ENCODE peak calls at places on chromosomes 11 and 22, in nine cellular contexts. Q, F, T, L, J, H, R, U and P are unnamed samples.

GRCh38 chr11:133134561-133135173 is 397.6 kb downstream of the OPCML start:
- DNase-seq in Q (peak), F (peak), T (peak), L (peak), J (no peak), H (peak), R (peak), U (no peak), P (peak)

GRCh38 chr11:112400615-112401014 is 140.0 kb upstream of the PLET1 start:
- DNase-seq in Q (no peak), F (no peak), T (no peak), L (no peak), J (no peak), H (no peak), R (no peak), U (no peak), P (no peak)

GRCh38 chr22:44319685-44320084 is 6.9 kb upstream of the SHISAL1 start:
- DNase-seq in Q (no peak), F (no peak), T (no peak), L (no peak), J (no peak), H (no peak), R (no peak), U (no peak), P (no peak)

GRCh38 chr11:109264128-109264527 is 157.9 kb upstream of the C11orf87 start:
- DNase-seq in Q (no peak), F (no peak), T (no peak), L (no peak), J (no peak), H (no peak), R (no peak), U (no peak), P (no peak)

GRCh38 chr11:91947215-91947614 is 277.4 kb upstream of the FAT3 start:
- DNase-seq in Q (no peak), F (no peak), T (no peak), L (no peak), J (no peak), H (no peak), R (no peak), U (no peak), P (no peak)

GRCh38 chr11:85810521-85810870 is 445 bp downstream of the SYTL2 start:
- DNase-seq in Q (no peak), F (no peak), T (peak), L (peak), J (no peak), H (no peak), R (peak), U (no peak), P (no peak)

GRCh38 chr22:36745301-36745995 is 30.5 kb downstream of the IFT27 start:
- DNase-seq in Q (no peak), F (no peak), T (no peak), L (no peak), J (no peak), H (no peak), R (no peak), U (no peak), P (no peak)

GRCh38 chr22:28923826-28924732 is 40.7 kb downstream of the ZNRF3 start:
- DNase-seq in Q (no peak), F (no peak), T (peak), L (peak), J (no peak), H (peak), R (no peak), U (no peak), P (no peak)

GRCh38 chr22:49046546-49047305 is 780.9 kb downstream of the BRD1 start:
- DNase-seq in Q (peak), F (peak), T (no peak), L (peak), J (no peak), H (peak), R (peak), U (no peak), P (no peak)

GRCh38 chr11:33005175-33005574 is 10.5 kb upstream of the DEPDC7 start:
- DNase-seq in Q (no peak), F (no peak), T (no peak), L (no peak), J (no peak), H (no peak), R (peak), U (no peak), P (no peak)

GRCh38 chr11:30879322-30880020 is 293.3 kb upstream of the MPPED2 start:
- DNase-seq in Q (no peak), F (no peak), T (no peak), L (no peak), J (no peak), H (no peak), R (no peak), U (no peak), P (no peak)

GRCh38 chr11:85934599-85935169 is 79.5 kb downstream of the CCDC83 start:
- DNase-seq in Q (no peak), F (no peak), T (peak), L (no peak), J (no peak), H (no peak), R (no peak), U (no peak), P (no peak)

GRCh38 chr22:27998511-27999410 is 79.7 kb upstream of the PITPNB start:
- DNase-seq in Q (no peak), F (no peak), T (no peak), L (no peak), J (no peak), H (peak), R (no peak), U (no peak), P (peak)

GRCh38 chr11:8242113-8242475 is 21.6 kb downstream of the LMO1 start:
- DNase-seq in Q (no peak), F (no peak), T (peak), L (no peak), J (no peak), H (no peak), R (no peak), U (no peak), P (no peak)

GRCh38 chr11:61949169-61950034 is 749 bp upstream of the BEST1 start:
- DNase-seq in Q (no peak), F (no peak), T (peak), L (peak), J (peak), H (peak), R (peak), U (peak), P (peak)

GRCh38 chr22:42437488-42438292 is 5.5 kb upstream of the NFAM1 start:
- DNase-seq in Q (peak), F (no peak), T (peak), L (peak), J (no peak), H (peak), R (peak), U (no peak), P (peak)

GRCh38 chr11:102254047-102254446 is 63.2 kb upstream of the BIRC3 start:
- DNase-seq in Q (no peak), F (no peak), T (peak), L (no peak), J (no peak), H (no peak), R (no peak), U (no peak), P (no peak)

GRCh38 chr11:79609511-79609910 is 168.7 kb upstream of the TENM4 start:
- DNase-seq in Q (no peak), F (no peak), T (no peak), L (no peak), J (no peak), H (no peak), R (no peak), U (no peak), P (no peak)

GRCh38 chr22:27401321-27401720 is 400.2 kb downstream of the MN1 start:
- DNase-seq in Q (no peak), F (no peak), T (no peak), L (no peak), J (no peak), H (no peak), R (no peak), U (no peak), P (no peak)

GRCh38 chr11:32435947-32436750 is 810 bp upstream of the WT1 start:
- DNase-seq in Q (no peak), F (no peak), T (peak), L (peak), J (no peak), H (no peak), R (no peak), U (no peak), P (no peak)

GRCh38 chr11:17013548-17014320 is 480 bp downstream of the PLEKHA7 start:
- DNase-seq in Q (no peak), F (no peak), T (peak), L (peak), J (no peak), H (peak), R (peak), U (no peak), P (peak)

GRCh38 chr22:32389685-32390084 is 22.4 kb downstream of the RTCB start:
- DNase-seq in Q (no peak), F (no peak), T (peak), L (peak), J (no peak), H (no peak), R (peak), U (no peak), P (peak)
- TF ChIP-seq CTCF in Q (peak), F (no peak), T (peak), L (peak), J (peak), H (peak), R (peak), U (peak), P (peak)

GRCh38 chr11:44286268-44286880 is 23.6 kb downstream of the ALX4 start:
- DNase-seq in Q (peak), F (peak), T (peak), L (peak), J (no peak), H (peak), R (peak), U (no peak), P (peak)
- TF ChIP-seq CTCF in Q (peak), F (peak), T (peak), L (peak), J (peak), H (peak), R (peak), U (peak), P (peak)

DNA sequence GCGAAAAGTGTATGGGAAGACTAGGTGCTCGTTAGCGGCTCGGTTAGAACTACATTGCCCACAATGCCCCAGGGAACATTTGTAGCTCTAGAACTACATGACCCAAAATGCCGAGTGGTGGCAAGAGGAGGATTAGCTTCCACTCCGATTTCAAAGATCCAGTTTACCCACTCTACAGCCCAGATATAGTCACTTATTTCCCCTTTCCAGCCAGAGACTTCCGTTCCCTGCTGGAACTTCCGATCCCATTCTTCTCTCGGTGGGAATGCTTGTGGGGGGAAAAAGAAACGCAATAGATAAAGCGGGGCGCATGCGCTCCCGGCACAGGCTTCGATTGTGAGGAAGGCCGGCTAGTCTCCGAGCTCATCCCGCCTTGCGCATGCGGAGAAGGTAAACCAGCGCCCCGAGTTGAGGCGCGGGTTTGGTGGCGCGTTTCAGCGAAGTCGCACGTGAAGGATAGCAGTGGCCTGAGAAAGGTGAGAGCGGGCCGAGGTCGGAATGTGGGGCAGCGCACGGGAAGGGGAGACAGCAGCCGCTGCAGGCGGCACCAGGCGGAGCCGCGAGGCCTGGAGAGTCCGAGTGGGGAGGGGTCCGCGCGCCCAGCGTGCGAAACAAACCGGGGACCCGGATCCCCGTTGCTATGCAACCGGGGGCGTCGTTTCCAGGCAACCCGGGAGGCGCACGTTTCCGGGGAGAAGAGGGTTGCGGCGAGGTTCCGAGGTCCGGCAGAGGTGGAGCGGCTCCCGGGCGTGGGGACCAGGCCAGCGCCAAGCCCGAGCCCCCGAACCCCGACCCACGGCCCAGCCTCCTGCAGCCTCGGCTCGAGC is at the start of gene TMEM109:
- DNase-seq in Q (peak), F (peak), T (peak), L (peak), J (peak), H (peak), R (peak), U (peak), P (peak)
- TF ChIP-seq CTCF in Q (no peak), F (no peak), T (no peak), L (no peak), J (no peak), H (no peak), R (no peak), U (no peak), P (no peak)

GRCh38 chr11:65592840-65593517 is 2.6 kb downstream of the KCNK7 start:
- DNase-seq in Q (no peak), F (no peak), T (no peak), L (no peak), J (no peak), H (no peak), R (no peak), U (no peak), P (no peak)

GRCh38 chr11:65589444-65590239 is 6.0 kb downstream of the KCNK7 start:
- DNase-seq in Q (no peak), F (no peak), T (no peak), L (no peak), J (no peak), H (no peak), R (peak), U (no peak), P (no peak)

GRCh38 chr11:65593518-65594414 is 1.8 kb downstream of the KCNK7 start:
- DNase-seq in Q (peak), F (no peak), T (peak), L (peak), J (no peak), H (no peak), R (peak), U (no peak), P (peak)

GRCh38 chr11:65590240-65590738 is 5.3 kb downstream of the KCNK7 start:
- DNase-seq in Q (no peak), F (no peak), T (no peak), L (no peak), J (peak), H (no peak), R (no peak), U (no peak), P (no peak)

DNA sequence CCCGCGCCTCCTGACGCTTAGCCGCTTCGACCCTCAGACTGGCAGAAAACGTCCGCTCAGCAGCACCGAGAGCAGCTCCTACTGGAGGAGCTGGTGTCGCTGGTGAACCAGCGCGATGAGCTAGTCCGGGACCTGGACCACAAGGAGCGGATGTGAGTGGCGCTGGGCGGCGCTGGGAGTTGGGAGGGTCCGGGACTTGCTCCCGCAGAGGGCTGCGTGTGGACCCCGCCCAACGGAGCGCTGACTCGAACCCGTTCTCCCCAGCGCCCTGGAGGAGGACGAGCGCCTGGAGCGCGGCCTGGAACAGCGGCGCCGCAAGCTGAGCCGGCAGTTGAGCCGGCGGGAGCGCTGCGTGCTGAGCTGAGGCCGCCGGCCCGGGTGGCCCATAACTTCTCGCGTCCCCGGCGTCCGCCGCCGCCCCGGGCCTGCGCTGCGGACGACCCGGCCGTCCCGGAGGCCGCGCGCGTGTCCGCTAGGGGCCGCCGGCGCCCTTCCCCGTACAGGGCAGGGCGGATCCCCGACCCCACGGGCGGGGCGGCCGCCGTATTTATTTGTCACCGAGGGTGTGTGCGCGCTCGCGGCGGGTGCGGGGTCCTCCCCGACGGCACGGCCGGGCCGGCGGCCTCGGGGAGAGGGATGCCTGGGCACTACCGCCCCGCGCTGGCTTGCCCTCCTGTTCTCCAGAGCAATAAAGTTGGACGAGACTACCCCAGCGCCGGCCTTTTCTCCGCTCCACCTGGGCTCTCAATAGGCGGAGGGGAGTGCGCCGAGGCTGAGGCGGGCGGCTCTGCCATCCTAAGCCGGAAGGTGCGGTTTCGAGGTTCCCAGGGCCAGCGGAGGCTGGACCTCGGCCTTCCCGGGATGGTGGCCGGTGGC is 3.4 kb downstream of the KCNK7 start:
- DNase-seq in Q (no peak), F (no peak), T (peak), L (peak), J (no peak), H (no peak), R (no peak), U (no peak), P (peak)
- TF ChIP-seq CTCF in Q (no peak), F (no peak), T (peak), L (no peak), J (peak), H (peak), R (no peak), U (no peak), P (no peak)

GRCh38 chr22:20566420-20567260 is 59.2 kb downstream of the MED15 start:
- DNase-seq in Q (peak), F (no peak), T (no peak), L (no peak), J (no peak), H (no peak), R (peak), U (peak), P (no peak)
- TF ChIP-seq CTCF in Q (no peak), F (no peak), T (no peak), L (no peak), J (no peak), H (no peak), R (no peak), U (no peak), P (no peak)

GRCh38 chr11:18865951-18866350 is 73.3 kb downstream of the MRGPRX1 start:
- DNase-seq in Q (no peak), F (no peak), T (peak), L (no peak), J (no peak), H (no peak), R (no peak), U (no peak), P (no peak)
- TF ChIP-seq CTCF in Q (no peak), F (no peak), T (no peak), L (no peak), J (no peak), H (no peak), R (no peak), U (no peak), P (no peak)

GRCh38 chr11:59801160-59801706 is 9.3 kb downstream of the MRPL16 start:
- DNase-seq in Q (no peak), F (no peak), T (no peak), L (no peak), J (no peak), H (no peak), R (no peak), U (no peak), P (no peak)
- TF ChIP-seq CTCF in Q (no peak), F (no peak), T (no peak), L (no peak), J (no peak), H (no peak), R (no peak), U (no peak), P (no peak)

DNA sequence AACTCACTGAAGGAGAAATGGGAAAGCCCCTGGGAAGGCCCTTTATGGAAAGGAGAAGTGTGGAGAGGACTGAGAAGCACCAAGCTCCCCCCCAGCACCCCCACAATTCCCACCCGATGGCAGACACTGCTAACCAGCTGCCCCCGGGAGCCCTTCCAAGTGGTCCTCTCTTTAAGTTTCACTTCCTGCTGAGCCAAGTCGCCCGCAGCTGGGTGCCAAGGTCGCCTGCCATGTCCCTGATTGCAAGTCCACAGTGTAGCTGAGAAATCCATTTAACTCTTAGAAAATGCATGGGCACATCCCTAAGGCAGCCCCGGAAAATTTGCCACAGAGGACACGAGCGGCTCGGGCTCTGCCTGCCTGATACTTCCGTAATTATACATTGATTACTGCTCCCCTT is 68.2 kb downstream of the GALNT18 start:
- DNase-seq in Q (no peak), F (no peak), T (no peak), L (no peak), J (no peak), H (no peak), R (no peak), U (no peak), P (no peak)
- TF ChIP-seq CTCF in Q (no peak), F (no peak), T (no peak), L (no peak), J (no peak), H (no peak), R (no peak), U (no peak), P (no peak)